ENCODE peak calls at places on chromosomes 16 and 17, in five cellular contexts. One of them, this sample, is unnamed.

GRCh38 chr16:85215478-85216120 is 103.3 kb upstream of the CIBAR2 start:
- DNase-seq in AG10803: no peak
- DNase-seq in Kasumi-1: no peak
- DNase-seq in MV-4-11: no peak
- DNase-seq in activated CD4-positive, alpha-beta T cell treated with anti-CD3 and anti-CD28 coated beads, Interleukin-2, amount 10 ng/mL, durations not matched to agents 7 days and 5 days: no peak
- DNase-seq in this sample: no peak

GRCh38 chr17:46193246-46193625 is at the start of gene KANSL1:
- DNase-seq in AG10803: peak; percentile 94
- DNase-seq in Kasumi-1: peak; percentile 92
- DNase-seq in MV-4-11: peak; percentile 82
- DNase-seq in activated CD4-positive, alpha-beta T cell treated with anti-CD3 and anti-CD28 coated beads, Interleukin-2, amount 10 ng/mL, durations not matched to agents 7 days and 5 days: peak; percentile 86
- DNase-seq in this sample: peak; percentile 99

GRCh38 chr16:87465306-87465705 is 27.5 kb downstream of the ZCCHC14 start:
- DNase-seq in AG10803: peak; percentile 90
- DNase-seq in Kasumi-1: peak; percentile 78
- DNase-seq in MV-4-11: peak; percentile 95
- DNase-seq in activated CD4-positive, alpha-beta T cell treated with anti-CD3 and anti-CD28 coated beads, Interleukin-2, amount 10 ng/mL, durations not matched to agents 7 days and 5 days: no peak
- DNase-seq in this sample: no peak

GRCh38 chr16:56349086-56349415 is 76.3 kb downstream of the AMFR start:
- DNase-seq in AG10803: no peak
- DNase-seq in Kasumi-1: no peak
- DNase-seq in MV-4-11: no peak
- DNase-seq in activated CD4-positive, alpha-beta T cell treated with anti-CD3 and anti-CD28 coated beads, Interleukin-2, amount 10 ng/mL, durations not matched to agents 7 days and 5 days: no peak
- DNase-seq in this sample: no peak

GRCh38 chr17:4072487-4073157 is 70.2 kb downstream of the ZZEF1 start:
- DNase-seq in AG10803: peak; percentile 54
- DNase-seq in Kasumi-1: no peak
- DNase-seq in MV-4-11: no peak
- DNase-seq in activated CD4-positive, alpha-beta T cell treated with anti-CD3 and anti-CD28 coated beads, Interleukin-2, amount 10 ng/mL, durations not matched to agents 7 days and 5 days: no peak
- DNase-seq in this sample: no peak

GRCh38 chr17:67605259-67605912 is 112.3 kb upstream of the NOL11 start:
- DNase-seq in AG10803: no peak
- DNase-seq in Kasumi-1: no peak
- DNase-seq in MV-4-11: no peak
- DNase-seq in activated CD4-positive, alpha-beta T cell treated with anti-CD3 and anti-CD28 coated beads, Interleukin-2, amount 10 ng/mL, durations not matched to agents 7 days and 5 days: no peak
- DNase-seq in this sample: no peak

GRCh38 chr16:17105239-17105721 is 365.5 kb downstream of the XYLT1 start:
- DNase-seq in AG10803: peak; percentile 2
- DNase-seq in Kasumi-1: no peak
- DNase-seq in MV-4-11: no peak
- DNase-seq in activated CD4-positive, alpha-beta T cell treated with anti-CD3 and anti-CD28 coated beads, Interleukin-2, amount 10 ng/mL, durations not matched to agents 7 days and 5 days: peak; percentile 11
- DNase-seq in this sample: no peak

GRCh38 chr17:65485388-65486299 is 75.8 kb downstream of the AXIN2 start:
- DNase-seq in AG10803: peak; percentile 56
- DNase-seq in Kasumi-1: no peak
- DNase-seq in MV-4-11: no peak
- DNase-seq in activated CD4-positive, alpha-beta T cell treated with anti-CD3 and anti-CD28 coated beads, Interleukin-2, amount 10 ng/mL, durations not matched to agents 7 days and 5 days: no peak
- DNase-seq in this sample: no peak

GRCh38 chr16:89037261-89038152 is 56.1 kb upstream of the ACSF3 start:
- DNase-seq in AG10803: peak; percentile 16
- DNase-seq in Kasumi-1: peak; percentile 9
- DNase-seq in MV-4-11: peak; percentile 28
- DNase-seq in activated CD4-positive, alpha-beta T cell treated with anti-CD3 and anti-CD28 coated beads, Interleukin-2, amount 10 ng/mL, durations not matched to agents 7 days and 5 days: peak; percentile 62
- DNase-seq in this sample: peak; percentile 26

GRCh38 chr17:20992987-20993862 is 49.6 kb downstream of the USP22 start:
- DNase-seq in AG10803: peak; percentile 62
- DNase-seq in Kasumi-1: peak; percentile 21
- DNase-seq in MV-4-11: peak; percentile 19
- DNase-seq in activated CD4-positive, alpha-beta T cell treated with anti-CD3 and anti-CD28 coated beads, Interleukin-2, amount 10 ng/mL, durations not matched to agents 7 days and 5 days: peak; percentile 69
- DNase-seq in this sample: peak; percentile 84

GRCh38 chr17:31515226-31515759 is 123.8 kb downstream of the RAB11FIP4 start:
- DNase-seq in AG10803: no peak
- DNase-seq in Kasumi-1: no peak
- DNase-seq in MV-4-11: no peak
- DNase-seq in activated CD4-positive, alpha-beta T cell treated with anti-CD3 and anti-CD28 coated beads, Interleukin-2, amount 10 ng/mL, durations not matched to agents 7 days and 5 days: no peak
- DNase-seq in this sample: no peak

GRCh38 chr16:23865853-23866252 is 30.1 kb downstream of the PRKCB start:
- DNase-seq in AG10803: no peak
- DNase-seq in Kasumi-1: no peak
- DNase-seq in MV-4-11: no peak
- DNase-seq in activated CD4-positive, alpha-beta T cell treated with anti-CD3 and anti-CD28 coated beads, Interleukin-2, amount 10 ng/mL, durations not matched to agents 7 days and 5 days: no peak
- DNase-seq in this sample: no peak

GRCh38 chr17:79617304-79617703 is 6.5 kb upstream of the RBFOX3 start:
- DNase-seq in AG10803: no peak
- DNase-seq in Kasumi-1: no peak
- DNase-seq in MV-4-11: no peak
- DNase-seq in activated CD4-positive, alpha-beta T cell treated with anti-CD3 and anti-CD28 coated beads, Interleukin-2, amount 10 ng/mL, durations not matched to agents 7 days and 5 days: no peak
- DNase-seq in this sample: no peak

GRCh38 chr17:60161598-60162330 is 12.0 kb downstream of the CA4 start:
- DNase-seq in AG10803: no peak
- DNase-seq in Kasumi-1: peak; percentile 49
- DNase-seq in MV-4-11: peak; percentile 38
- DNase-seq in activated CD4-positive, alpha-beta T cell treated with anti-CD3 and anti-CD28 coated beads, Interleukin-2, amount 10 ng/mL, durations not matched to agents 7 days and 5 days: no peak
- DNase-seq in this sample: peak; percentile 59

GRCh38 chr17:12463102-12463501 is 202.6 kb upstream of the MYOCD start:
- DNase-seq in AG10803: peak; percentile 78
- DNase-seq in Kasumi-1: no peak
- DNase-seq in MV-4-11: no peak
- DNase-seq in activated CD4-positive, alpha-beta T cell treated with anti-CD3 and anti-CD28 coated beads, Interleukin-2, amount 10 ng/mL, durations not matched to agents 7 days and 5 days: no peak
- DNase-seq in this sample: no peak

GRCh38 chr16:49112754-49113153 is 168.9 kb downstream of the CBLN1 start:
- DNase-seq in AG10803: no peak
- DNase-seq in Kasumi-1: no peak
- DNase-seq in MV-4-11: no peak
- DNase-seq in activated CD4-positive, alpha-beta T cell treated with anti-CD3 and anti-CD28 coated beads, Interleukin-2, amount 10 ng/mL, durations not matched to agents 7 days and 5 days: no peak
- DNase-seq in this sample: no peak